ENCODE peak calls at places on chromosome 19, in eight cellular contexts. T is neural progenitor cell, W is tibial artery, A is left ventricle myocardium inferior, L is mucosa of descending colon, U is keratinocyte, V is endothelial cell, Y is A673. C is an unnamed sample.

GRCh38 chr19:1102407-1103106 is 1.2 kb upstream of the GPX4 start:
- DNase-seq in L (peak), A (no peak), T (no peak), V (no peak), U (peak), Y (no peak), W (peak), C (no peak)

GRCh38 chr19:23531231-23531790 is 136.0 kb upstream of the ZNF91 start:
- DNase-seq in V (no peak), L (no peak), A (no peak), T (no peak), W (no peak), U (no peak), Y (no peak), C (no peak)

GRCh38 chr19:4991996-4992698 is 23.2 kb downstream of the KDM4B start:
- DNase-seq in T (no peak), U (no peak), W (no peak), Y (no peak), V (no peak), A (no peak), L (no peak), C (no peak)

GRCh38 chr19:46862974-46863632 is 2.3 kb downstream of the ARHGAP35 start:
- DNase-seq in U (no peak), L (peak), V (no peak), A (no peak), W (no peak), Y (no peak), T (no peak), C (no peak)

GRCh38 chr19:17974551-17974950 is 7.6 kb downstream of the KCNN1 start:
- DNase-seq in A (no peak), L (no peak), T (no peak), V (no peak), W (no peak), U (no peak), Y (no peak), C (no peak)

GRCh38 chr19:11457115-11457514 is 21.7 kb downstream of the PRKCSH start:
- DNase-seq in W (no peak), U (no peak), A (no peak), Y (no peak), T (no peak), L (no peak), V (no peak), C (no peak)

GRCh38 chr19:15379996-15380647 is 535 bp upstream of the AKAP8 start:
- DNase-seq in Y (no peak), U (peak), T (no peak), W (peak), L (peak), V (peak), A (peak), C (no peak)

GRCh38 chr19:10624585-10624984 is 768 bp upstream of the SLC44A2 start:
- DNase-seq in W (no peak), A (no peak), V (no peak), L (peak), Y (no peak), T (no peak), U (no peak), C (no peak)

GRCh38 chr19:36139473-36140288 is at the start of gene CAPNS1:
- DNase-seq in L (peak), U (no peak), Y (peak), A (peak), V (peak), T (peak), W (peak), C (peak)

GRCh38 chr19:19121371-19121770 is 16.9 kb downstream of the TMEM161A start:
- DNase-seq in L (no peak), W (no peak), Y (no peak), V (no peak), U (no peak), A (no peak), T (no peak), C (no peak)

GRCh38 chr19:35204799-35205732 is 23.5 kb downstream of the FAM187B start:
- DNase-seq in W (peak), A (no peak), Y (no peak), L (no peak), U (no peak), V (no peak), T (no peak), C (no peak)

GRCh38 chr19:4916292-4917082 is 7.2 kb downstream of the UHRF1 start:
- DNase-seq in A (no peak), T (no peak), Y (no peak), W (no peak), V (no peak), U (no peak), L (peak), C (no peak)

GRCh38 chr19:46975918-46976782 is 43.5 kb upstream of the NPAS1 start:
- DNase-seq in L (peak), U (peak), T (peak), V (no peak), Y (peak), W (peak), A (peak), C (peak)

GRCh38 chr19:3814648-3815047 is 28.5 kb upstream of the MATK start:
- DNase-seq in Y (no peak), A (no peak), W (no peak), T (no peak), V (no peak), U (no peak), L (no peak), C (no peak)

GRCh38 chr19:58307736-58308135 is 2.6 kb downstream of the ERVK3-1 start:
- DNase-seq in U (no peak), A (no peak), T (no peak), W (no peak), L (no peak), V (no peak), Y (no peak), C (no peak)

GRCh38 chr19:58305932-58306323 is 751 bp downstream of the ERVK3-1 start:
- DNase-seq in V (no peak), W (no peak), A (no peak), U (no peak), L (no peak), Y (no peak), T (no peak), C (no peak)

GRCh38 chr19:58304748-58305064 is 471 bp upstream of the ERVK3-1 start:
- DNase-seq in Y (no peak), A (no peak), U (no peak), T (peak), V (no peak), L (no peak), W (no peak), C (no peak)

GRCh38 chr19:58304255-58304654 is 922 bp upstream of the ERVK3-1 start:
- DNase-seq in U (no peak), V (no peak), W (no peak), Y (no peak), T (no peak), A (no peak), L (no peak), C (no peak)

DNA sequence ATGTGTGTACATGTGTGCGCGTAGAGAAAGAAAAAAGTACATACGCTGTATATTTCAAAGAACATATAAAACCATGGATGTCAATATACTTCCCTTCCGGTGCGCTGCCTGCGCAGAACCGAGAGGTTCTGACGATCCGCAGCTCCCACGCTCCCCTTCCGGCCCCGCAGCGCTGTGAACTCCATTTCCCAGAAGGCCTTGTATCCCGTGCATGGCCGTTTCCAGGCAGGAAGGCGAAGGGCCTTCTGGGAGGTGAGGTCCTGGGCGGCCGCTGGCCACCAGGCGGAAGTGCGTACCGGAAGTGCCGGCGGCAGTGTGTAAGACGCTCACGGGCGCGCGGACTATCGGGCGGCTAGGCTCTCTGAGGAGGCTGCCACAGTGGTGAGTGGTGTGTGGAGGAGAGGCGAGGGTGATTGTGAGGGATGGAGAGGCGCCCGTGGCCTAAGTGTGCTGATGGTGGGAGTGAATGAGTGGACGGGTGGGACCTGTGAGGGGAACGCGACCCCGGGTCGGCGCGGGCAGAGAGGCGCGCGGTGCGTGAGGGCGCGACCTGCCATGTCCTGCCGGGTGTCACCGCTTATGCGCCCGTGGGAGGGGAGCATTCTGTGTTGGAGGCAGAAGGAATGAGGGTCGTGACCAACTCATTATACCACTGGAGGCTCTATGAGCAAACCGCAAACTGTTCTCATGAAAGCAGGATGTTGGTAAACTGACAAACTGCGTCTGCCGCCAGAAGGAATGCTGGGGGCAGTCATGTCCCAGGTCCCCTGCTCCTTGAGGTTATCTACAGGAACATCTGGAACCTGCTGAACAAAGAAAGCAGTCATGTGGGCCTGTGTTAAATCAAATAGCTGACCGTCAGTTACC is at the start of gene ERVK3-1:
- DNase-seq in W (peak), V (peak), Y (peak), T (peak), A (peak), U (peak), L (peak), C (peak)
- TF ChIP-seq CTCF in W (peak), V (no peak), Y (no peak), T (no peak), A (peak), U (no peak), L (no peak), C (no peak)

DNA sequence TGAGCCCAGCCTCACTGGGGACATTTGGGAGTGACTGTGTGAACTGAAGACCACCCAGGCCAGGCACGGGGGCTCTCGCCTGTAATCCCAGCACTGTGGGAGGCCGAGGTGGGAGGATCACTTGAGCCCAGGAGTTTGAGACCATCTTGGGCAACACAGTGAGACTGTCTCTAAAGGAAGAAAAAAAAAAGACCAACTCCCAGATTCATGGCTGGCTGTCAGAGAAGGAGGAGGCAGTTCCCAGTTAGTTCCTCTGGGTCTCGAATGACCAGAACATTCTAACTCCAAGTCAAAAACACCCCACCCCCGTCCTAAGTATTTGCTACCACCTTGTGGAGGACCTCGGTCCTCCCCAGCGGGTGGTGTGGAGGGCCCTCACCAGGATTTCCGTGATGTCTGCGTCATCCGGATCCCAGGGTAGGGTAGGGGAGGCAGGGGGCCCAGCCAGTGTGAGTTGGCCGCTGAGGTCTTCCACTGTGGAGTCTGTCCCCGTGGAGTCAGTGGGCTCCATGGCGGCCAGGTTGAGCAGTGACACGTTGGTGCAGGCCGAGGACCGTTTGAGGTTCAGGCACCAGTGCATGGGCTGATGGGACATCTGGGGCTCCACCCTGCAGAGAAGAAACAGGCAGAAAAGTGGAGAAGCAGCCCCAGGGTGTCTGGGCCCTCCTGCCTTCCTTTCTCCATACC is 1.3 kb downstream of the TSKS start:
- DNase-seq in L (no peak), T (no peak), W (peak), U (no peak), V (peak), Y (no peak), A (peak), C (no peak)
- TF ChIP-seq CTCF in L (no peak), T (no peak), W (no peak), U (no peak), V (no peak), Y (no peak), A (peak), C (no peak)

GRCh38 chr19:33264881-33265445 is 37.4 kb downstream of the CEBPA start:
- DNase-seq in A (no peak), Y (no peak), V (no peak), L (no peak), W (no peak), U (no peak), T (no peak), C (no peak)
- TF ChIP-seq CTCF in A (no peak), Y (no peak), V (no peak), L (no peak), W (no peak), U (no peak), T (no peak), C (no peak)

GRCh38 chr19:6733338-6734095 is 3.9 kb downstream of the GPR108 start:
- DNase-seq in L (peak), V (no peak), Y (no peak), W (no peak), A (no peak), U (no peak), T (no peak), C (no peak)
- TF ChIP-seq CTCF in L (no peak), V (peak), Y (peak), W (no peak), A (peak), U (peak), T (peak), C (no peak)

GRCh38 chr19:44806271-44806670 is 2.6 kb upstream of the BCAM start:
- DNase-seq in L (no peak), W (no peak), T (no peak), A (no peak), U (no peak), Y (no peak), V (no peak), C (no peak)

GRCh38 chr19:44808463-44809371 is at the start of gene BCAM:
- DNase-seq in L (peak), V (peak), T (peak), W (peak), A (peak), U (no peak), Y (peak), C (peak)

GRCh38 chr19:44807162-44807561 is 1.7 kb upstream of the BCAM start:
- DNase-seq in Y (no peak), T (no peak), U (peak), V (no peak), L (peak), W (no peak), A (no peak), C (no peak)

GRCh38 chr19:44809856-44810554 is 1.1 kb downstream of the BCAM start:
- DNase-seq in A (no peak), T (peak), L (no peak), Y (no peak), U (no peak), W (peak), V (no peak), C (no peak)

GRCh38 chr19:44807652-44808462 is 1.0 kb upstream of the BCAM start:
- DNase-seq in Y (no peak), A (no peak), V (peak), T (peak), W (no peak), U (peak), L (no peak), C (no peak)
- TF ChIP-seq CTCF in Y (peak), A (peak), V (peak), T (peak), W (peak), U (no peak), L (no peak), C (no peak)

C was measured in omental fat pad.